ENCODE peak calls at places on chromosomes 5 and 9, in six cellular contexts. H is HL-60, C is SK-N-SH, R is H1, M is K562, A is GM12878. P is an unnamed sample.

GRCh38 chr5:177105546-177106476 is 19.1 kb downstream of the FGFR4 start:
- DNase-seq in H (peak), C (no peak), R (no peak), M (no peak), A (no peak), P (peak)

GRCh38 chr9:112093147-112093874 is 81.8 kb downstream of the SUSD1 start:
- DNase-seq in H (no peak), C (no peak), R (no peak), M (peak), A (no peak), P (no peak)

GRCh38 chr9:123620258-123620657 is 264.3 kb downstream of the CRB2 start:
- DNase-seq in H (no peak), C (no peak), R (no peak), M (peak), A (no peak), P (no peak)

GRCh38 chr5:171595801-171596231 is 176.4 kb downstream of the FGF18 start:
- DNase-seq in H (no peak), C (no peak), R (no peak), M (no peak), A (no peak), P (peak)

GRCh38 chr5:9523090-9523813 is 22.6 kb downstream of the SEMA5A start:
- DNase-seq in H (no peak), C (no peak), R (no peak), M (no peak), A (no peak), P (no peak)

GRCh38 chr9:99231708-99232107 is 9.6 kb downstream of the SEC61B start:
- DNase-seq in H (peak), C (peak), R (no peak), M (peak), A (peak), P (peak)

GRCh38 chr9:87267701-87268100 is 230.0 kb upstream of the DAPK1 start:
- DNase-seq in H (no peak), C (no peak), R (no peak), M (no peak), A (no peak), P (no peak)

GRCh38 chr9:87889065-87889881 is 6.6 kb downstream of the SPATA31E1 start:
- DNase-seq in H (no peak), C (no peak), R (no peak), M (no peak), A (no peak), P (no peak)

GRCh38 chr9:105441761-105442160 is 6.1 kb upstream of the FSD1L start:
- DNase-seq in H (no peak), C (no peak), R (no peak), M (no peak), A (no peak), P (no peak)

GRCh38 chr9:114157516-114158176 is 2.3 kb downstream of the COL27A1 start:
- DNase-seq in H (no peak), C (no peak), R (no peak), M (no peak), A (no peak), P (no peak)

GRCh38 chr9:18478517-18479361 is 4.8 kb downstream of the ADAMTSL1 start:
- DNase-seq in H (no peak), C (no peak), R (no peak), M (no peak), A (no peak), P (no peak)

GRCh38 chr5:148828461-148829247 is 2.2 kb downstream of the ADRB2 start:
- DNase-seq in H (peak), C (no peak), R (no peak), M (no peak), A (no peak), P (no peak)

GRCh38 chr5:135344351-135344750 is 54.7 kb downstream of the MACROH2A1 start:
- DNase-seq in H (no peak), C (no peak), R (no peak), M (no peak), A (no peak), P (no peak)

GRCh38 chr9:121282309-121283071 is 14.5 kb downstream of the GSN start:
- DNase-seq in H (peak), C (no peak), R (no peak), M (peak), A (no peak), P (no peak)

GRCh38 chr9:112532427-112532826 is 45.8 kb downstream of the KIAA1958 start:
- DNase-seq in H (peak), C (no peak), R (no peak), M (no peak), A (no peak), P (no peak)

GRCh38 chr9:29200650-29201049 is 1627.4 kb upstream of the C9orf72 start:
- DNase-seq in H (no peak), C (no peak), R (no peak), M (no peak), A (no peak), P (no peak)

GRCh38 chr5:79956173-79956670 is 34.8 kb downstream of the MTX3 start:
- DNase-seq in H (no peak), C (no peak), R (no peak), M (no peak), A (no peak), P (no peak)

GRCh38 chr5:58459860-58460726 is at the start of gene PLK2:
- DNase-seq in H (peak), C (peak), R (peak), M (no peak), A (no peak), P (peak)

GRCh38 chr5:83715316-83716060 is 5.2 kb downstream of the HAPLN1 start:
- DNase-seq in H (no peak), C (no peak), R (no peak), M (no peak), A (no peak), P (no peak)

GRCh38 chr5:82674718-82675117 is 396.6 kb upstream of the RPS23 start:
- DNase-seq in H (no peak), C (no peak), R (no peak), M (no peak), A (no peak), P (no peak)

DNA sequence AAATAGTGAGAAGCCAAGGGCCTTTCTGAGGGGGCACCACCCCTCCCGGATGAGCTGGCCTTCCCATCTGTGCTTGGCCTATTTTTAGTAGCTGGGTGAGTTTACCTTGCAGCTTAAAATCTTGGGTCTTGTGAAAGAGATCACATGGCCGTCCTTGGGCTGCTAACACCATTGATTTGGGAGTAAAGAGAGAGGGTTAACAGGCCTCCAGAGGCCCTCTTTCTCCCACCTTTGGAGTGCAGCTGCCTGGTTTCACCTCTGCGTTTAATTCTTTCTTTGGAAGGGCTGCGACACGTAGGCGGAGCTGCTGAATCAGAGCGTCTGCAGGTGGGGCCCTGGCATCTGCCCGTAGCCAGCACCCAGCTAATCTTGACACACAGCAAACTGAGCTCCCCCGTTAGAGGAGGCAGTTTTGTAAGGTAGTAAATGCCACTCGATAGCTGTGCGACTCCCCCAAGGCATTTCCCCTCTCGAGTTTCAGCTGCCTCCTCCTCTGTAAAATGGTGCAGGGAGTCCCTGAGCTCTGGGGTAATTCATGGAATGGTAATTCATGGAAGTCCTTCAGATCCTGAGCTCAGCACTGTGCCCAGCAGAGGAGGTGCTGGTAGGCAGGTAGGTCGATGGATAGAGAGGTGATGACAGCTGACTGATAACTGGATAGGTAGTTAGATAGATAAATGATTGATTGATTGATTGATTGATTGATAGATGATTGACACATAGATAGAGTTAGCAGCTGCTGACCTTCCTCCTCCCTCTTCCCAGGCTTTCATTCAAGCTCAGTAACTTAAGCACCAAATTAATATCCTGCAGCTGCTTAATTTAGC is 13.0 kb downstream of the OLFM1 start:
- DNase-seq in H (no peak), C (no peak), R (no peak), M (no peak), A (no peak), P (no peak)
- TF ChIP-seq GABPA in H (no peak), C (no peak), R (no peak), M (no peak), A (no peak), P (no peak)

DNA sequence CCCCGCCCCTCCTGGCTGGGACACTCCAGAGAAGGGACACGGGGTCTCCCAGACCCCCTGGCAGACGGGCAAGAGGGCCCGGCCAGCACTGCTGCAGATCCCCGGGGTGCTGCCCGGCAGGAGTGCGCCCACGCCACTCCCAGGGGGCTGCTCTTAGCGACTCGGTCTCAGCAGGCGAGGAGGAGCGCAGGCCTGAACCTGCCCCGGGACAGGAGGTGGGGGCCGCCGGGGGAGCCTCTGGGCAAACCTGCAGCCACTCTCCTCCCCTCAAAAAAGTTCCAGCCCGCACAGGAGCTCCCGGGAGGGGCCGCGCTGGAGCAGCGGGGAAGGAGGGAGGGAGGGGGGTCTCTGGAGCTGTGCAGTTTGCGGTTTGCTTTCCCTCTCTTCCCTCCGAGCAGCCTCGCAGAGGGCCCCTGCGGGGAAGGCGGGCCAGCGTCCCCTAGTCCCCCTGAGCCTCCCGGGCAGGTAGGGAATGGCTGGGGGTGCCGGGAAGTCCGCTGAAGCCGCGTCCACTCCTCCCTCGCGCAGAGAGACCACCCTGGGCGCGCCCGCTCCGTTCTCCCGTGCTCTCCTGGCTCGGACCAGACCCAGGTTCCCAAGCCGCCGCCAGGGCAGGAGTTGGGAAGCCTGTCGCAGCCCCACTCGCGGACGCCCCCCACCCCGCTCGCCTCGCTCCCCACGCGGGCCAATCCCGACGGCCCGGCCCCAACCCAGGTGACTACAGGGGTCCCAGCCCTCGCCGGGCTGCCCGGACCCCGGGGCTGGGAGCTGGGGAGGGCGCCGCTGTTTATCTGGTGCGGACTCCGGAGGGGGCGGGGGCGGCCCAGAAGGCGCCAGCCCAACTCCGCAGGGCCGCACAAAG is 44.2 kb downstream of the NACC2 start:
- DNase-seq in H (no peak), C (peak), R (no peak), M (no peak), A (no peak), P (peak)
- TF ChIP-seq GABPA in H (no peak), C (no peak), R (peak), M (no peak), A (no peak), P (no peak)

DNA sequence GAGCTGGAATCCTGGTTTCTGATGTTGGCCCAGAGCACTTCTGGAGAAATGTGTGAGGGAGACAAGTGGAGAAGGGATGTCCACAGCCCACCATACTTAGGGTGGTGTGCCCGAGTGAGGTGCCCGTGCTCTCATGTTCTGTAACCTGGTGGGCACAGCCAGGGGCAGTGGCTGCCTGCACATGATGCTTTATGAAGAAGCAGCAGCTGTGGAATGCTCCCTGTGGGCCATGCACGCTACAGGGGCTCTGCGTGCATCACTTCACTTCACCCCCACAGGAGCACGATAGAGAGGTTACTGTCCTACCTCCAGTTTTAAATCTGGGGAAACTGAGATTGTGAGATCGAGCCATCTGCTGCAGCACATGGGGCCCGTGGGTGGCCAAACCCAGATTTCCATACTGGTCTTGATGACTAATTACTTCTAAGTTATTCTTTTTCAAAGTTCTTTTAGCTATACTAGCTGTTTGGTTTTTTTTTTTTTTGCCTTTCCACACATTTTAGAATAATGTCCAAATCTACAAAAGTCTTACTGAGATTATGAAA is 441.6 kb downstream of the GADD45G start:
- DNase-seq in H (no peak), C (no peak), R (no peak), M (no peak), A (no peak), P (no peak)
- TF ChIP-seq GABPA in H (no peak), C (no peak), R (no peak), M (no peak), A (no peak), P (no peak)

GRCh38 chr5:169164481-169164925 is 136.4 kb downstream of the SLIT3 start:
- DNase-seq in H (no peak), C (no peak), R (peak), M (no peak), A (no peak), P (no peak)
- TF ChIP-seq GABPA in H (no peak), C (no peak), R (no peak), M (no peak), A (no peak), P (no peak)

DNA sequence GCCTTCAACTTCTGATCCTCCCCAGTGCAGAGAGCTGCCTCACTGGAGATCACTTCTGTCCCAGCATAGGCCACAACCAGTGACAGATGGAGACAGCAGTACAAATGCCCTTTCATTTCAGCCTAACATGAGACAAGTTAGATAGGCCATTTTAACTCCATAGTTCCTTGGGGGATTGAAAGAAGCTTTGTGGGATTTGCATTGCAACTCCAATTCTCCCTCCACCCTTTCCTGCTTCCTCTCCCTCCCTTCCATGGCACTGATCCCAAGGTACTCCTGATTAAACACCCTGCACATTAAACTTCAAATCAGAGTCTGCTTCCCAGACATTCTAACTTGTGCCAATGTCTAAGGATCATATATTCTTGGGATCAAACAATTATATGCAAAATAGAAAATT is 3.1 kb upstream of the MAMDC2 start:
- DNase-seq in H (no peak), C (no peak), R (no peak), M (no peak), A (no peak), P (no peak)
- TF ChIP-seq GABPA in H (no peak), C (no peak), R (no peak), M (no peak), A (no peak), P (no peak)

GRCh38 chr9:107338911-107339659 is 56.0 kb downstream of the RAD23B start:
- DNase-seq in H (no peak), C (no peak), R (no peak), M (no peak), A (no peak), P (no peak)

GRCh38 chr9:107336718-107337360 is 53.8 kb downstream of the RAD23B start:
- DNase-seq in H (no peak), C (no peak), R (no peak), M (no peak), A (no peak), P (no peak)

GRCh38 chr9:107335331-107335730 is 52.3 kb downstream of the RAD23B start:
- DNase-seq in H (no peak), C (no peak), R (no peak), M (no peak), A (no peak), P (no peak)

GRCh38 chr9:107340920-107341632 is 58.0 kb downstream of the RAD23B start:
- DNase-seq in H (peak), C (peak), R (peak), M (peak), A (peak), P (peak)

GRCh38 chr9:107337676-107338590 is 54.9 kb downstream of the RAD23B start:
- DNase-seq in H (no peak), C (no peak), R (no peak), M (no peak), A (no peak), P (no peak)
- TF ChIP-seq GABPA in H (no peak), C (no peak), R (no peak), M (no peak), A (no peak), P (no peak)

DNA sequence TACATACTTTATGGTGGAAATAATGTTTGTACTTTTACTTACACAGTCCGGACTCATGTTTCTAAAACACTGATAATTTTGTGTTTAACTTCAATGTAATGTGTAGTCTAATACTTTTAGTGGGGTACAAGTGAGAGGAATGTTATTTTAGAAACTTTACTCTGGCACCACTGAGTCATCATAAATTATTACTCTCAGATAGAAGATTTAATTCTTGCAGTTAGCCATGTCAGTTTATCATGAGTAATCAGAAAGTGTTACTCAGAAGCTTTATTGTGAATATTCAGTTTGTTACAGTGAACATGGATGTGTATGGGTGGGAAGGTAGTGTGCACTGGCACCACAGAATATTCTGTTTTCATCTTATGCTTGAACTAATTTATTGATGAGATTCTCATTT is 20.0 kb downstream of the OGN start:
- DNase-seq in H (no peak), C (no peak), R (no peak), M (no peak), A (no peak), P (no peak)
- TF ChIP-seq GABPA in H (no peak), C (no peak), R (no peak), M (no peak), A (no peak), P (no peak)

DNA sequence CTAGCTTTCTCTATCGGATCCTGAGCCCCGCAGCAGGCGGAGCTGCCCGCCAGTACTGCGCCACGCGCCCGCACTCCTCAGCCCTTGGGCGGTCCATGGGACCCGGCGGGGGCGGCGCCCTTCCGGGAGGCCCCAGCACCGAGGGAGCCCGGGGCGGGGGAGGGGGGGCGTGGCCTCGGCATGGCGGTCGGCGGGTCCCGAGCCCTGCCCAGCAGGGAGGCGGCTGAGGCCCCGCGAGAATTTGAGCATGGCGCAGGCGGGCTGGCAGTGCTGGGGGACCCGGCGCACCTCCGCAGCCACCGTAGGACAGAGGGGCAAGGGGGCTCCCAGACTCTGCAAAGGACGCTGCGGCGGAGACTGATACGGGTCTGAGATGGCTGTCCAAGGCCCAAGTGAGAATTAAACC is 6.8 kb downstream of the ZDHHC11B start:
- DNase-seq in H (no peak), C (peak), R (no peak), M (peak), A (no peak), P (no peak)
- TF ChIP-seq GABPA in H (no peak), C (no peak), R (no peak), M (no peak), A (no peak), P (no peak)

P was measured in HepG2.